ENCODE peak calls at places on chromosomes 2 and 18, in four cellular contexts. One of them, this sample, is unnamed.
A peak's percentile ranks its signal among the peaks of the same experiment; 100 is the strongest.

GRCh38 chr2:20618886-20619521 is 31.9 kb downstream of the HS1BP3 start:
- DNase-seq in activated CD4-positive, alpha-beta T cell treated with anti-CD3 and anti-CD28 coated beads for 1 hour: no peak
- DNase-seq in ELF-1: no peak
- DNase-seq in AG08396: no peak
- DNase-seq in this sample: no peak

GRCh38 chr2:183024701-183025100 is 13.6 kb downstream of the NCKAP1 start:
- DNase-seq in activated CD4-positive, alpha-beta T cell treated with anti-CD3 and anti-CD28 coated beads for 1 hour: no peak
- DNase-seq in AG08396: no peak
- DNase-seq in ELF-1: no peak
- DNase-seq in this sample: no peak

GRCh38 chr2:43623052-43623451 is 14.0 kb upstream of the PLEKHH2 start:
- DNase-seq in ELF-1: no peak
- DNase-seq in activated CD4-positive, alpha-beta T cell treated with anti-CD3 and anti-CD28 coated beads for 1 hour: no peak
- DNase-seq in AG08396: no peak
- DNase-seq in this sample: no peak

GRCh38 chr2:172172513-172173217 is 70.0 kb upstream of the DLX2 start:
- DNase-seq in AG08396: peak; percentile 92
- DNase-seq in activated CD4-positive, alpha-beta T cell treated with anti-CD3 and anti-CD28 coated beads for 1 hour: peak; percentile 53
- DNase-seq in ELF-1: peak; percentile 96
- DNase-seq in this sample: peak; percentile 92

GRCh38 chr2:128467321-128467901 is 148.7 kb upstream of the HS6ST1 start:
- DNase-seq in activated CD4-positive, alpha-beta T cell treated with anti-CD3 and anti-CD28 coated beads for 1 hour: no peak
- DNase-seq in AG08396: no peak
- DNase-seq in ELF-1: no peak
- DNase-seq in this sample: peak; percentile 0

GRCh38 chr2:28293416-28293815 is 99.2 kb upstream of the FOSL2 start:
- DNase-seq in AG08396: no peak
- DNase-seq in activated CD4-positive, alpha-beta T cell treated with anti-CD3 and anti-CD28 coated beads for 1 hour: no peak
- DNase-seq in ELF-1: no peak
- DNase-seq in this sample: peak; percentile 10

GRCh38 chr2:51291762-51292370 is 259.9 kb upstream of the NRXN1 start:
- DNase-seq in AG08396: no peak
- DNase-seq in ELF-1: no peak
- DNase-seq in activated CD4-positive, alpha-beta T cell treated with anti-CD3 and anti-CD28 coated beads for 1 hour: no peak
- DNase-seq in this sample: no peak

GRCh38 chr2:36416370-36417165 is 61.0 kb downstream of the CRIM1 start:
- DNase-seq in activated CD4-positive, alpha-beta T cell treated with anti-CD3 and anti-CD28 coated beads for 1 hour: no peak
- DNase-seq in AG08396: no peak
- DNase-seq in ELF-1: no peak
- DNase-seq in this sample: no peak

GRCh38 chr2:164742738-164743317 is 98.8 kb downstream of the COBLL1 start:
- DNase-seq in activated CD4-positive, alpha-beta T cell treated with anti-CD3 and anti-CD28 coated beads for 1 hour: no peak
- DNase-seq in AG08396: no peak
- DNase-seq in ELF-1: no peak
- DNase-seq in this sample: no peak

GRCh38 chr2:28338046-28338753 is 54.5 kb upstream of the FOSL2 start:
- DNase-seq in activated CD4-positive, alpha-beta T cell treated with anti-CD3 and anti-CD28 coated beads for 1 hour: no peak
- DNase-seq in ELF-1: peak; percentile 92
- DNase-seq in AG08396: peak; percentile 84
- DNase-seq in this sample: peak; percentile 66

GRCh38 chr2:165070089-165070488 is 114.8 kb upstream of the SLC38A11 start:
- DNase-seq in activated CD4-positive, alpha-beta T cell treated with anti-CD3 and anti-CD28 coated beads for 1 hour: no peak
- DNase-seq in ELF-1: peak; percentile 96
- DNase-seq in AG08396: no peak
- DNase-seq in this sample: peak; percentile 37

GRCh38 chr18:67232406-67232805 is 284.1 kb downstream of the DSEL start:
- DNase-seq in ELF-1: no peak
- DNase-seq in AG08396: no peak
- DNase-seq in activated CD4-positive, alpha-beta T cell treated with anti-CD3 and anti-CD28 coated beads for 1 hour: no peak
- DNase-seq in this sample: no peak

GRCh38 chr2:240142859-240143258 is 2.4 kb upstream of the OTOS start:
- DNase-seq in ELF-1: no peak
- DNase-seq in activated CD4-positive, alpha-beta T cell treated with anti-CD3 and anti-CD28 coated beads for 1 hour: no peak
- DNase-seq in AG08396: no peak
- DNase-seq in this sample: no peak

This sample was measured in neural progenitor cell.